ENCODE peak calls at places on chromosome 14, in five cellular contexts. One of them, this sample, is unnamed.

GRCh38 chr14:93402951-93403350 is 27.8 kb upstream of the UNC79 start:
- DNase-seq in GM12878: no peak
- DNase-seq in K562: no peak
- DNase-seq in HepG2: no peak
- DNase-seq in H1: no peak
- DNase-seq in this sample: no peak

GRCh38 chr14:61368061-61368710 is 46.8 kb downstream of the PRKCH start:
- DNase-seq in GM12878: no peak
- DNase-seq in HepG2: no peak
- DNase-seq in H1: no peak
- DNase-seq in K562: no peak
- DNase-seq in this sample: no peak

GRCh38 chr14:56357478-56357877 is 222.1 kb upstream of the TMEM260 start:
- DNase-seq in H1: no peak
- DNase-seq in HepG2: no peak
- DNase-seq in K562: no peak
- DNase-seq in GM12878: no peak
- DNase-seq in this sample: no peak

GRCh38 chr14:101230161-101230850 is 326.8 kb upstream of the RTL1 start:
- DNase-seq in H1: peak
- DNase-seq in K562: no peak
- DNase-seq in GM12878: no peak
- DNase-seq in HepG2: no peak
- DNase-seq in this sample: peak

GRCh38 chr14:90062852-90063539 is 1.2 kb downstream of the KCNK13 start:
- DNase-seq in HepG2: no peak
- DNase-seq in K562: no peak
- DNase-seq in H1: peak
- DNase-seq in GM12878: no peak
- DNase-seq in this sample: no peak

GRCh38 chr14:51082394-51082793 is 12.5 kb downstream of the TRIM9 start:
- DNase-seq in GM12878: no peak
- DNase-seq in K562: no peak
- DNase-seq in HepG2: no peak
- DNase-seq in H1: no peak
- DNase-seq in this sample: no peak

GRCh38 chr14:52012635-52013034 is 23.3 kb downstream of the RTRAF start:
- DNase-seq in K562: no peak
- DNase-seq in H1: no peak
- DNase-seq in GM12878: no peak
- DNase-seq in HepG2: no peak
- DNase-seq in this sample: no peak

GRCh38 chr14:63544641-63545234 is 1.6 kb upstream of the PPP2R5E start:
- DNase-seq in H1: no peak
- DNase-seq in K562: peak
- DNase-seq in GM12878: no peak
- DNase-seq in HepG2: no peak
- DNase-seq in this sample: peak

GRCh38 chr14:78143489-78144145 is 26.6 kb upstream of the NRXN3 start:
- DNase-seq in GM12878: no peak
- DNase-seq in K562: peak
- DNase-seq in H1: no peak
- DNase-seq in HepG2: no peak
- DNase-seq in this sample: peak

GRCh38 chr14:103628221-103628683 is 759 bp upstream of the KLC1 start:
- DNase-seq in GM12878: no peak
- DNase-seq in HepG2: no peak
- DNase-seq in K562: peak
- DNase-seq in H1: peak
- DNase-seq in this sample: peak

GRCh38 chr14:55794655-55795583 is 214.9 kb downstream of the KTN1 start:
- DNase-seq in HepG2: no peak
- DNase-seq in K562: peak
- DNase-seq in H1: no peak
- DNase-seq in GM12878: no peak
- DNase-seq in this sample: peak

GRCh38 chr14:60723218-60724079 is 702 bp downstream of the SIX4 start:
- DNase-seq in K562: peak
- DNase-seq in HepG2: no peak
- DNase-seq in GM12878: no peak
- DNase-seq in H1: peak
- DNase-seq in this sample: peak

GRCh38 chr14:75418779-75419768 is 8.7 kb upstream of the JDP2 start:
- DNase-seq in HepG2: no peak
- DNase-seq in K562: peak
- DNase-seq in H1: peak
- DNase-seq in GM12878: peak
- DNase-seq in this sample: peak

GRCh38 chr14:36518586-36519430 is 1.2 kb downstream of the NKX2-1 start:
- DNase-seq in HepG2: no peak
- DNase-seq in GM12878: no peak
- DNase-seq in K562: no peak
- DNase-seq in H1: no peak
- DNase-seq in this sample: no peak

GRCh38 chr14:74946659-74947281 is 8.6 kb downstream of the PGF start:
- DNase-seq in H1: no peak
- DNase-seq in HepG2: no peak
- DNase-seq in GM12878: no peak
- DNase-seq in K562: no peak
- DNase-seq in this sample: no peak

GRCh38 chr14:52355016-52355430 is 40.9 kb downstream of the PTGER2 start:
- DNase-seq in HepG2: no peak
- DNase-seq in GM12878: no peak
- DNase-seq in K562: no peak
- DNase-seq in H1: no peak
- DNase-seq in this sample: peak

DNA sequence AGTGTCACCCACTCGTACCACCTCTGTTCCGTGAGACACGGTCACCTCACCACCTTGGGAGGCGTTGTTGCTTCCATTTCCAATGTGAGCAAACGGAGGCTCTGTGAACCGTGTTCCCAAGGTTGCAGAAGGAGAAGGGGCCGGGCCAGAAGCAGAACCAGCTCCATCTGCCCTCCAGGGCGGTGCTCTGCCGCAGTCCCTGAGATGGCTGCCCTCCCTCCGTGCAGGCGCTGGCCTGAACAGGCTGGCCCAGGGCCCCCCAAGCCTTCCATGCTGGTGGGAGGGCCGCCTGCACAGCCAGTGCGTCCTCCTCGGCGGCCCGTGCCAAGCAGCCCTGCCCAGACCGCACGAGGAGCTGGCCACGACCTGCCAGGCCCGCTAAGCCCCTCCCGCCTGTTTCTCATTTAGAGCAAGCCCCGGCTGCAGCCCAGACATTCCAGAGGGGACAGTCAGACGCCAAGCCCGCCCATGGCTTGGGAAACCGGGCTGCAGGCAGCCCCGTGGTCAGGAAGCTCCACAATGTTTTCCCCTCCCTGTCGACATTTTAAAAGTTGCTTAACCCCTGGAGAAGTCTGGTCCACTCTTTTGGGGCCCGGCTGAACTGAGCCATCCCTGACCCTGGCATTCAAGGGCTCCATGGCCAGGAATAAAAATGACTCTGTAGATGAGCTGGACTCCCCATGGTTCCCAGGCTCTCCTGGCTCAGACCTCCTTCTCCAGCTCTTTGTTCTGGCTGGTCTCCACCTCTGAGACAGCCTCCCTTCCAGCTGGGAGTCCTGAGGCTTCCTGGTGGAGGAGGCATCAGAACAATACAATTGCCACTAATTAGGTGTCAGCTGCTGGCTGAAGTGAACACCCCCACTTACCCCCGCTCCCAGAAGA is 236.0 kb downstream of the BCL11B start:
- DNase-seq in HepG2: peak
- DNase-seq in GM12878: no peak
- DNase-seq in H1: peak
- DNase-seq in K562: no peak
- DNase-seq in this sample: peak
- TF ChIP-seq HDAC2 in HepG2: no peak
- TF ChIP-seq HDAC2 in GM12878: no peak
- TF ChIP-seq HDAC2 in H1: no peak
- TF ChIP-seq HDAC2 in K562: no peak
- TF ChIP-seq HDAC2 in this sample: no peak

DNA sequence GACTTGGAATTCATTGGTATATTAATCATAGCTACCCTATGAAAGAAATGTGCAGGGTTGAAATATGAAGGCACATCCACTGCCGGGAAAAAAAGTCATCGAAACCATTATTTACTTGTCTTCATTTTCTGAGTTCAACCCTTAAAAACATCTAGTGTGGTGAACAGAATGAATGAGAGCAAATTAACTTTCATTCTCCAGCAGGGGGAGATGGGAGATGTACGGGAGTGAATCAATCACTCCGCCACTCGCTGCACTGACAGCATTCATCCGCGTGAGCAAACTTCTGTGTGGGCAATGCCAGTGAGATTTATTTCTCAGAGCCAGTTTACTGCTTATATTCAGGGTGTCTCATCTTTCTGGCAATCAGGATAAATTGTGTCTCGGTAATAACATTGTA is 463.5 kb upstream of the MIS18BP1 start:
- DNase-seq in HepG2: peak
- DNase-seq in H1: no peak
- DNase-seq in GM12878: no peak
- DNase-seq in K562: peak
- DNase-seq in this sample: peak
- TF ChIP-seq HDAC2 in HepG2: no peak
- TF ChIP-seq HDAC2 in H1: no peak
- TF ChIP-seq HDAC2 in GM12878: no peak
- TF ChIP-seq HDAC2 in K562: no peak
- TF ChIP-seq HDAC2 in this sample: no peak

GRCh38 chr14:92392726-92393125 is 69.8 kb downstream of the SLC24A4 start:
- DNase-seq in GM12878: no peak
- DNase-seq in H1: no peak
- DNase-seq in K562: no peak
- DNase-seq in HepG2: no peak
- DNase-seq in this sample: no peak

GRCh38 chr14:92401561-92401960 is 78.6 kb downstream of the SLC24A4 start:
- DNase-seq in GM12878: no peak
- DNase-seq in H1: no peak
- DNase-seq in K562: no peak
- DNase-seq in HepG2: no peak
- DNase-seq in this sample: no peak

GRCh38 chr14:92400579-92401444 is 77.8 kb downstream of the SLC24A4 start:
- DNase-seq in K562: no peak
- DNase-seq in HepG2: no peak
- DNase-seq in GM12878: peak
- DNase-seq in H1: no peak
- DNase-seq in this sample: no peak

GRCh38 chr14:92397839-92398564 is 75.0 kb downstream of the SLC24A4 start:
- DNase-seq in K562: no peak
- DNase-seq in HepG2: no peak
- DNase-seq in GM12878: no peak
- DNase-seq in H1: no peak
- DNase-seq in this sample: no peak

DNA sequence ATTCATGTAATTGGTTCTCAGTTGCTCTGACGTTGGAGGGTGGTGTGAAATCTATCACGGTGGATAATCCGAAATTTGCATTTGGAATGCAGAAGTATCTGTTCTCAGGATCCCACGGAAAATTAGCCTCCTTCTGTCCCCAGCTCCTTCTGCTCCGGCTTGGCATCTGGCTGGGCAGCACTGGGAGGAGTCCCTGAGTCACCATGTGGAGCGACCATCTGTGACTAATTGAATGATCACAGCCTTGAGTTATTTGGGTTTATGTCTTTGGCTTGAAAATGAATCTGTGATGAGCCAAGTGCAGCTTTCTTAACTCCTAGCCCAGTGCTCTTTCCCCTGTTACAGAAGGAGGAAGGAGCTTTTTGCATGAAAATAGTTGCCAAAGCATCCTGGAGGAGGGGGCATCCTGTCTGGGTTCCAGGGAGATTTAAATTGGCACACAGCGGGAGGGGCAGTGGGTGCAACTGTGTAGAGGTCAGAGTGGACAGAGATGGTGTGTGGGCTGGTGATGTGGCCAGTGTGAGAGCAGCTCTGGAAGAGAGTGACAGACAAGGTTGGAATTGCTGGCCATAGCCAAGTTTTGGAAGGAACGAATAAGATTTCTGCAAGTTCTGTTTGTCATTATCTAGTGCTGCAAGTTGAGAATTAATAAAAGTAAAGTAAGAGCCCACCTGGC is 74.3 kb downstream of the SLC24A4 start:
- DNase-seq in GM12878: no peak
- DNase-seq in K562: no peak
- DNase-seq in HepG2: no peak
- DNase-seq in H1: no peak
- DNase-seq in this sample: peak
- TF ChIP-seq HDAC2 in GM12878: no peak
- TF ChIP-seq HDAC2 in K562: no peak
- TF ChIP-seq HDAC2 in HepG2: no peak
- TF ChIP-seq HDAC2 in H1: no peak
- TF ChIP-seq HDAC2 in this sample: no peak

GRCh38 chr14:23436327-23437141 is 1.1 kb upstream of the MYH7 start:
- DNase-seq in H1: no peak
- DNase-seq in GM12878: no peak
- DNase-seq in K562: peak
- DNase-seq in HepG2: no peak
- DNase-seq in this sample: no peak

GRCh38 chr14:23435540-23436326 is at the start of gene MYH7:
- DNase-seq in GM12878: no peak
- DNase-seq in HepG2: peak
- DNase-seq in H1: no peak
- DNase-seq in K562: no peak
- DNase-seq in this sample: no peak

GRCh38 chr14:23439107-23439835 is 3.8 kb upstream of the MYH7 start:
- DNase-seq in K562: no peak
- DNase-seq in H1: peak
- DNase-seq in HepG2: no peak
- DNase-seq in GM12878: no peak
- DNase-seq in this sample: no peak

GRCh38 chr14:23438130-23438893 is 2.9 kb upstream of the MYH7 start:
- DNase-seq in GM12878: no peak
- DNase-seq in H1: peak
- DNase-seq in K562: peak
- DNase-seq in HepG2: no peak
- DNase-seq in this sample: no peak

DNA sequence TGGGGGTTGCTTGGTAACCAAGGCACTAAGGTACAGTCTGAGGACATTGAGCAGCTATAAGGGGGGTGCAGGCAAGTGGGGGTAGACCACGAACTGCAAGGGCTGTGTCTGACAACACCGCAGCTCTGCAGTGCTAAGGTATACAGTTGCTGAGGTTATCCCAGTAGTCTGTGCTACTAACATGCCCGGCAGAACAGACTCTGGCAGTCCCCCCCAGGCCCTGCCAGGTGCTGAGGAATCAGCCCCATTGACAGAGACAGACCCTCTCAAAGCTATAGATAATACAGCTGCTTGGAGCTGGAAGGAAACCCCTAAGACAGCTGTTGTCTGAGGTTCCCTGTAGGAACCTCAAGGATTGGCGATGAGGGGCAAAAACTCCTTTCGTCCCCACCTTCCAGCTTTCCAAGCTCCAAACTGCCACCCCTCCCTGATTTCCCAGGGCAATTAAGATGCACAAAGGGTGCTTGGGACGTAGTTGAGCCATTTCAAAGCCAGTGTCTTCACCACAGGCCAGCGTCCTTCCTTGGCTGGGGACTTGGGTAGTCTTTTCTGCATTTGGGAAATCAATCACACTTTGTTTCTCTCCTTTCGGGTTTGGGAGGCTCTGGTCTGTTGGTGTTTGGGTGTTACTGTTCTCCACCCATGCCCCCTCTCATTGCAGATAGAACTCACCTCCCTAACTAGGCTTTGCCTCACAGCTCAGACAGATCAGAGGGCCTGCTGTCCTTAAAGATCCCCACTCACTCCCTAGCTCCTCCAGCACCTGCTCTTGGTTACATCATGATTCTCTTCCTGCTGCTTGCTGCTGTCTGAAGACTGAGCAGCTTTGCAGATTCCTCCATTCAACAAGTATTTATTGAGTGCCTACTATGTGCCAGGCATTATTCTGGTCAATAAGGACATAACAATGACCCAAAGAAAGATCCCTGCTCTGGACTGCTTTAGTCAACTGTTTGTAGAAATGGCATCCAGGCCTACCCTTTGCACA is 2.0 kb upstream of the MYH7 start:
- DNase-seq in H1: peak
- DNase-seq in K562: no peak
- DNase-seq in GM12878: no peak
- DNase-seq in HepG2: no peak
- DNase-seq in this sample: no peak
- TF ChIP-seq HDAC2 in H1: no peak
- TF ChIP-seq HDAC2 in K562: no peak
- TF ChIP-seq HDAC2 in GM12878: no peak
- TF ChIP-seq HDAC2 in HepG2: no peak
- TF ChIP-seq HDAC2 in this sample: no peak

This sample was measured in A549.